ENCODE peak calls at places on chromosomes 5 and 9, in six cellular contexts. One of them, this sample, is unnamed.

GRCh38 chr5:133742370-133743036 is 130.2 kb upstream of the FSTL4 start:
- DNase-seq in sigmoid colon: no peak
- DNase-seq in tibial nerve: no peak
- DNase-seq in K562: no peak
- DNase-seq in transverse colon: peak
- DNase-seq in esophagus muscularis mucosa: peak
- DNase-seq in this sample: no peak

GRCh38 chr9:93366119-93366447 is 85.4 kb upstream of the FAM120A start:
- DNase-seq in sigmoid colon: no peak
- DNase-seq in tibial nerve: no peak
- DNase-seq in K562: no peak
- DNase-seq in transverse colon: no peak
- DNase-seq in esophagus muscularis mucosa: no peak
- DNase-seq in this sample: peak

GRCh38 chr9:100673249-100673648 is 95.4 kb downstream of the CAVIN4 start:
- DNase-seq in sigmoid colon: no peak
- DNase-seq in tibial nerve: no peak
- DNase-seq in K562: no peak
- DNase-seq in transverse colon: no peak
- DNase-seq in esophagus muscularis mucosa: no peak
- DNase-seq in this sample: no peak

GRCh38 chr5:135265497-135266300 is 133.3 kb downstream of the MACROH2A1 start:
- DNase-seq in sigmoid colon: no peak
- DNase-seq in tibial nerve: no peak
- DNase-seq in K562: no peak
- DNase-seq in transverse colon: no peak
- DNase-seq in esophagus muscularis mucosa: peak
- DNase-seq in this sample: no peak

GRCh38 chr9:120109242-120109641 is 470.7 kb downstream of the CDK5RAP2 start:
- DNase-seq in sigmoid colon: no peak
- DNase-seq in tibial nerve: no peak
- DNase-seq in K562: no peak
- DNase-seq in transverse colon: no peak
- DNase-seq in esophagus muscularis mucosa: no peak
- DNase-seq in this sample: no peak

GRCh38 chr5:150496534-150496933 is 11.4 kb upstream of the NDST1 start:
- DNase-seq in sigmoid colon: no peak
- DNase-seq in tibial nerve: no peak
- DNase-seq in K562: no peak
- DNase-seq in transverse colon: no peak
- DNase-seq in esophagus muscularis mucosa: no peak
- DNase-seq in this sample: no peak

GRCh38 chr5:132388244-132389050 is 18.9 kb downstream of the SLC22A5 start:
- DNase-seq in sigmoid colon: peak
- DNase-seq in tibial nerve: no peak
- DNase-seq in K562: no peak
- DNase-seq in transverse colon: peak
- DNase-seq in esophagus muscularis mucosa: peak
- DNase-seq in this sample: no peak

GRCh38 chr9:113572076-113572861 is 108.7 kb downstream of the RGS3 start:
- DNase-seq in sigmoid colon: peak
- DNase-seq in tibial nerve: no peak
- DNase-seq in K562: peak
- DNase-seq in transverse colon: no peak
- DNase-seq in esophagus muscularis mucosa: no peak
- DNase-seq in this sample: peak

GRCh38 chr9:32069169-32069813 is 315.2 kb upstream of the ACO1 start:
- DNase-seq in sigmoid colon: no peak
- DNase-seq in tibial nerve: no peak
- DNase-seq in K562: no peak
- DNase-seq in transverse colon: no peak
- DNase-seq in esophagus muscularis mucosa: no peak
- DNase-seq in this sample: no peak

GRCh38 chr9:12464910-12465512 is 228.2 kb upstream of the TYRP1 start:
- DNase-seq in sigmoid colon: no peak
- DNase-seq in tibial nerve: peak
- DNase-seq in K562: peak
- DNase-seq in transverse colon: no peak
- DNase-seq in esophagus muscularis mucosa: no peak
- DNase-seq in this sample: no peak

GRCh38 chr9:121275781-121276658 is 8.1 kb downstream of the GSN start:
- DNase-seq in sigmoid colon: no peak
- DNase-seq in tibial nerve: no peak
- DNase-seq in K562: no peak
- DNase-seq in transverse colon: no peak
- DNase-seq in esophagus muscularis mucosa: no peak
- DNase-seq in this sample: no peak

GRCh38 chr5:19488786-19489185 is 499.2 kb downstream of the CDH18 start:
- DNase-seq in sigmoid colon: no peak
- DNase-seq in tibial nerve: no peak
- DNase-seq in K562: no peak
- DNase-seq in transverse colon: no peak
- DNase-seq in esophagus muscularis mucosa: no peak
- DNase-seq in this sample: no peak

GRCh38 chr5:35229076-35230042 is 928 bp downstream of the PRLR start:
- DNase-seq in sigmoid colon: no peak
- DNase-seq in tibial nerve: no peak
- DNase-seq in K562: no peak
- DNase-seq in transverse colon: peak
- DNase-seq in esophagus muscularis mucosa: no peak
- DNase-seq in this sample: peak

GRCh38 chr5:87899109-87900100 is 369.2 kb downstream of the TMEM161B start:
- DNase-seq in sigmoid colon: peak
- DNase-seq in tibial nerve: peak
- DNase-seq in K562: no peak
- DNase-seq in transverse colon: no peak
- DNase-seq in esophagus muscularis mucosa: no peak
- DNase-seq in this sample: no peak

GRCh38 chr5:161406880-161407279 is 139.6 kb downstream of the GABRB2 start:
- DNase-seq in sigmoid colon: no peak
- DNase-seq in tibial nerve: no peak
- DNase-seq in K562: no peak
- DNase-seq in transverse colon: no peak
- DNase-seq in esophagus muscularis mucosa: no peak
- DNase-seq in this sample: no peak

GRCh38 chr9:35618854-35619799 is 914 bp upstream of the CD72 start:
- DNase-seq in sigmoid colon: no peak
- DNase-seq in tibial nerve: no peak
- DNase-seq in K562: no peak
- DNase-seq in transverse colon: peak
- DNase-seq in esophagus muscularis mucosa: no peak
- DNase-seq in this sample: no peak

GRCh38 chr5:165029471-165029870 is 1524.1 kb downstream of the MAT2B start:
- DNase-seq in sigmoid colon: no peak
- DNase-seq in tibial nerve: peak
- DNase-seq in K562: no peak
- DNase-seq in transverse colon: peak
- DNase-seq in esophagus muscularis mucosa: no peak
- DNase-seq in this sample: no peak

GRCh38 chr5:181235689-181236366 is 7.9 kb downstream of the RACK1 start:
- DNase-seq in sigmoid colon: no peak
- DNase-seq in tibial nerve: no peak
- DNase-seq in K562: no peak
- DNase-seq in transverse colon: no peak
- DNase-seq in esophagus muscularis mucosa: no peak
- DNase-seq in this sample: no peak
- TF ChIP-seq POLR2A in sigmoid colon: no peak
- TF ChIP-seq POLR2A in tibial nerve: no peak
- TF ChIP-seq POLR2A in K562: peak
- TF ChIP-seq POLR2A in transverse colon: no peak
- TF ChIP-seq POLR2A in esophagus muscularis mucosa: no peak
- TF ChIP-seq POLR2A in this sample: no peak

GRCh38 chr5:159906463-159906862 is 9.8 kb upstream of the ADRA1B start:
- DNase-seq in sigmoid colon: no peak
- DNase-seq in tibial nerve: no peak
- DNase-seq in K562: no peak
- DNase-seq in transverse colon: no peak
- DNase-seq in esophagus muscularis mucosa: no peak
- DNase-seq in this sample: no peak

GRCh38 chr5:159907689-159908088 is 8.6 kb upstream of the ADRA1B start:
- DNase-seq in sigmoid colon: no peak
- DNase-seq in tibial nerve: no peak
- DNase-seq in K562: no peak
- DNase-seq in transverse colon: no peak
- DNase-seq in esophagus muscularis mucosa: no peak
- DNase-seq in this sample: no peak

GRCh38 chr5:159908201-159908940 is 7.9 kb upstream of the ADRA1B start:
- DNase-seq in sigmoid colon: no peak
- DNase-seq in tibial nerve: no peak
- DNase-seq in K562: no peak
- DNase-seq in transverse colon: no peak
- DNase-seq in esophagus muscularis mucosa: no peak
- DNase-seq in this sample: no peak

GRCh38 chr5:159905496-159905895 is 10.8 kb upstream of the ADRA1B start:
- DNase-seq in sigmoid colon: no peak
- DNase-seq in tibial nerve: no peak
- DNase-seq in K562: no peak
- DNase-seq in transverse colon: peak
- DNase-seq in esophagus muscularis mucosa: no peak
- DNase-seq in this sample: no peak

GRCh38 chr5:159906957-159907356 is 9.3 kb upstream of the ADRA1B start:
- DNase-seq in sigmoid colon: no peak
- DNase-seq in tibial nerve: no peak
- DNase-seq in K562: no peak
- DNase-seq in transverse colon: peak
- DNase-seq in esophagus muscularis mucosa: no peak
- DNase-seq in this sample: no peak
- TF ChIP-seq EP300 in sigmoid colon: no peak
- TF ChIP-seq EP300 in tibial nerve: no peak
- TF ChIP-seq EP300 in K562: no peak
- TF ChIP-seq EP300 in transverse colon: no peak
- TF ChIP-seq EP300 in esophagus muscularis mucosa: no peak
- TF ChIP-seq EP300 in this sample: no peak

DNA sequence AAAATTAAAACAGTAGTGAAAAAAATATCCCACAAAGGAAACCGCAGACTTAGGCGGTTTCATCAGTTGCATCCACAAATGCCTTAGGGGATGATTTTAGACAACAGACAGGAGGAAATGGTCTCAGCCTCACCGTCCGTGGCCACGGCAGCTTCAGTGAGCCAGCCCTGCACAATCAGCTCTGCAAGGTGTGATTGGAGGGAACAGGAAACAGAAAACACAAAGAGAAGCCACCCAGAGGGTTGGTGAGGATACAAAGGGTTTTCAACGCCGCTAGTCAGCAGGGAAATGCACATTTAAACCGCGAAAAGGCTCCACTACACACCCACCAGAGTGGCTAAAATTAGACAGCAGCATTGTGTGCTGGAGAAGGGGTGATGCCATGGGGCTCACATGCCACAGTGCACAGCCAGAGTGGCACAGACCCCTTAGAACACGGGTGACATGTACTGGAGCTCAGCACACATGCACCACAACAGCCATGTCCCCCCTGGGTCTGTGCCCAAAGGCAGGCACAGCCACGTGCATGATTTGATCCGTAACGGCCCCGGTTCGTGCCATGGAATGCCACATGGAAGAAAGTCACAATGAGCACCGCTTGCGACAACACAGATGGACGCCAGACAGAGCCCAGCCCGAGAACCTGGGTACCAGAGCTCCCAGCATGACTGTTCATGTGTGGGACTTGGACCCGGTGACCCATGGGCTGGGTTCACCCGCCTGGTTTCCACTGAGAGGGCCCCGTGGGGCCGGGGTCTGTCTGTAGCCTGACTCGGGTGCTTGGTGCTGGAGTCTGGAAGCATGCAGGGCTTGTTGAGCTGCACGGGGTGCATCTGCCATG is 18.3 kb upstream of the TERT start:
- DNase-seq in sigmoid colon: peak
- DNase-seq in tibial nerve: no peak
- DNase-seq in K562: no peak
- DNase-seq in transverse colon: peak
- DNase-seq in esophagus muscularis mucosa: no peak
- DNase-seq in this sample: peak
- TF ChIP-seq POLR2A in sigmoid colon: no peak
- TF ChIP-seq POLR2A in tibial nerve: no peak
- TF ChIP-seq POLR2A in K562: no peak
- TF ChIP-seq POLR2A in transverse colon: no peak
- TF ChIP-seq POLR2A in esophagus muscularis mucosa: no peak
- TF ChIP-seq POLR2A in this sample: no peak

GRCh38 chr5:72108200-72109050 is 1.1 kb downstream of the MAP1B start:
- DNase-seq in sigmoid colon: peak
- DNase-seq in tibial nerve: peak
- DNase-seq in K562: peak
- DNase-seq in transverse colon: peak
- DNase-seq in esophagus muscularis mucosa: no peak
- DNase-seq in this sample: peak

GRCh38 chr5:72107874-72108199 is 562 bp downstream of the MAP1B start:
- DNase-seq in sigmoid colon: no peak
- DNase-seq in tibial nerve: no peak
- DNase-seq in K562: peak
- DNase-seq in transverse colon: no peak
- DNase-seq in esophagus muscularis mucosa: no peak
- DNase-seq in this sample: no peak

GRCh38 chr5:72110401-72111013 is 3.2 kb downstream of the MAP1B start:
- DNase-seq in sigmoid colon: no peak
- DNase-seq in tibial nerve: no peak
- DNase-seq in K562: no peak
- DNase-seq in transverse colon: no peak
- DNase-seq in esophagus muscularis mucosa: no peak
- DNase-seq in this sample: no peak

GRCh38 chr5:72109051-72109411 is 1.8 kb downstream of the MAP1B start:
- DNase-seq in sigmoid colon: no peak
- DNase-seq in tibial nerve: no peak
- DNase-seq in K562: no peak
- DNase-seq in transverse colon: no peak
- DNase-seq in esophagus muscularis mucosa: no peak
- DNase-seq in this sample: no peak

GRCh38 chr5:72109625-72110024 is 2.4 kb downstream of the MAP1B start:
- DNase-seq in sigmoid colon: no peak
- DNase-seq in tibial nerve: no peak
- DNase-seq in K562: no peak
- DNase-seq in transverse colon: no peak
- DNase-seq in esophagus muscularis mucosa: no peak
- DNase-seq in this sample: no peak
- TF ChIP-seq EP300 in sigmoid colon: no peak
- TF ChIP-seq EP300 in tibial nerve: peak
- TF ChIP-seq EP300 in K562: no peak
- TF ChIP-seq EP300 in transverse colon: no peak
- TF ChIP-seq EP300 in esophagus muscularis mucosa: no peak
- TF ChIP-seq EP300 in this sample: no peak

GRCh38 chr5:100903036-100903887 is at the start of gene ST8SIA4:
- DNase-seq in sigmoid colon: peak
- DNase-seq in tibial nerve: peak
- DNase-seq in K562: no peak
- DNase-seq in transverse colon: peak
- DNase-seq in esophagus muscularis mucosa: peak
- DNase-seq in this sample: peak
- TF ChIP-seq POLR2A in sigmoid colon: peak
- TF ChIP-seq POLR2A in tibial nerve: peak
- TF ChIP-seq POLR2A in K562: peak
- TF ChIP-seq POLR2A in transverse colon: peak
- TF ChIP-seq POLR2A in esophagus muscularis mucosa: no peak
- TF ChIP-seq POLR2A in this sample: peak

DNA sequence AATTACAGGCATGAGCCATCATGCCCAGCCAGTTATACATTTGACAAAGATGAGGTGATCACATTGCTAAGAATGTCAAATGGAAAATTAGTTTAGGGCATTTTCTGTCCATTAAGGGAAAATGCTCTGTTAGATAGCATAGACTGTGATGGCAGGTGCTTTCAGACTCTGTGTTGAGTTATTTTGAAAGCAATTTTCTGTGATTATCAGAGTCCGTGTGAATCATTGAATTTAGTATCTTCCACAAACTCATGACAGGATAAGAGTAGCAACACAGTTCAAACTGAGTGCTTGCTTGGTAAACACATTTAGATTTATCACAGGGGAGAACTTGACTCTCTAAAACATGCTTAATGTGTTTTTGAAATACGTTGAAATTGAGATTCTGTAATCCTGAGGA is 69.0 kb downstream of the GAPVD1 start:
- DNase-seq in sigmoid colon: no peak
- DNase-seq in tibial nerve: no peak
- DNase-seq in K562: no peak
- DNase-seq in transverse colon: no peak
- DNase-seq in esophagus muscularis mucosa: no peak
- DNase-seq in this sample: no peak
- TF ChIP-seq EP300 in sigmoid colon: no peak
- TF ChIP-seq EP300 in tibial nerve: no peak
- TF ChIP-seq EP300 in K562: no peak
- TF ChIP-seq EP300 in transverse colon: no peak
- TF ChIP-seq EP300 in esophagus muscularis mucosa: no peak
- TF ChIP-seq EP300 in this sample: no peak